ENCODE peak calls at places on chromosomes 13 and 19, in four cellular contexts. One of them, this sample, is unnamed.

GRCh38 chr13:48626077-48626449 is 27.7 kb upstream of the CYSLTR2 start:
- DNase-seq in thyroid gland: no peak
- DNase-seq in psoas muscle: no peak
- DNase-seq in stomach: no peak
- DNase-seq in this sample: no peak

GRCh38 chr13:75425216-75426009 is 56.6 kb downstream of the TBC1D4 start:
- DNase-seq in thyroid gland: no peak
- DNase-seq in psoas muscle: no peak
- DNase-seq in stomach: no peak
- DNase-seq in this sample: no peak

GRCh38 chr13:25213716-25214115 is 41.6 kb upstream of the AMER2 start:
- DNase-seq in psoas muscle: no peak
- DNase-seq in stomach: no peak
- DNase-seq in thyroid gland: no peak
- DNase-seq in this sample: no peak

GRCh38 chr19:24159707-24160106 is 72.7 kb downstream of the ZNF254 start:
- DNase-seq in psoas muscle: no peak
- DNase-seq in stomach: no peak
- DNase-seq in thyroid gland: peak; percentile 10
- DNase-seq in this sample: no peak

GRCh38 chr19:40629346-40629745 is 28.2 kb downstream of the LTBP4 start:
- DNase-seq in stomach: no peak
- DNase-seq in psoas muscle: no peak
- DNase-seq in thyroid gland: no peak
- DNase-seq in this sample: no peak

GRCh38 chr19:710767-711166 is 2.0 kb downstream of the PALM start:
- DNase-seq in psoas muscle: no peak
- DNase-seq in thyroid gland: no peak
- DNase-seq in stomach: no peak
- DNase-seq in this sample: no peak

GRCh38 chr13:37476874-37477273 is 121.7 kb downstream of the POSTN start:
- DNase-seq in stomach: no peak
- DNase-seq in thyroid gland: no peak
- DNase-seq in psoas muscle: no peak
- DNase-seq in this sample: no peak

GRCh38 chr19:35518313-35518712 is 4.9 kb upstream of the DMKN start:
- DNase-seq in thyroid gland: no peak
- DNase-seq in stomach: no peak
- DNase-seq in psoas muscle: no peak
- DNase-seq in this sample: no peak

GRCh38 chr13:29684441-29684840 is 89.0 kb upstream of the SLC7A1 start:
- DNase-seq in thyroid gland: no peak
- DNase-seq in psoas muscle: no peak
- DNase-seq in stomach: no peak
- DNase-seq in this sample: no peak

GRCh38 chr13:112803422-112803821 is 113.6 kb downstream of the ATP11A start:
- DNase-seq in psoas muscle: no peak
- DNase-seq in thyroid gland: no peak
- DNase-seq in stomach: no peak
- DNase-seq in this sample: no peak

GRCh38 chr13:112802808-112803207 is 113.0 kb downstream of the ATP11A start:
- DNase-seq in thyroid gland: no peak
- DNase-seq in stomach: no peak
- DNase-seq in psoas muscle: no peak
- DNase-seq in this sample: no peak

GRCh38 chr13:112806761-112807652 is 117.2 kb downstream of the ATP11A start:
- DNase-seq in thyroid gland: no peak
- DNase-seq in psoas muscle: no peak
- DNase-seq in stomach: no peak
- DNase-seq in this sample: no peak

GRCh38 chr13:112807653-112808376 is 118.0 kb downstream of the ATP11A start:
- DNase-seq in psoas muscle: no peak
- DNase-seq in stomach: no peak
- DNase-seq in thyroid gland: no peak
- DNase-seq in this sample: no peak

DNA sequence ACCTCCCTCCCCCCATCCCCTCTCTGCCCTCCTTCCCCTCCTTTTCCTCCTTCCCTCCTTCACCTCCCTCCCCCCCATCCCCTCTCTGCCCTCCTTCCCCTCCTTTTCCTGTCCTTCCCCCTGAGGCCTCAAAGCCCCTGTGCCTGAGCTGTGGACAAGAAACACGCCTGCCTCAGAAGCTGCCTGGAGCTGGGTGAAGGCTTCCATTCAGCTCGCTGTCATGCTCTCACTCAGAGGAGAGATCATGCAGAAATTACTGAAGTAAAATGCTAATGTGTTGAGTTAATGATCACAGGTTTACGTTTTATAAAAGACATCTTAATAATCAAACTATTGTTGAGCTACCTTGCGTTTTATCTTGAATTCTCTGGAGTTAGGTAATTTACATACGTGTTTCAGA is 114.5 kb downstream of the ATP11A start:
- DNase-seq in stomach: no peak
- DNase-seq in psoas muscle: no peak
- DNase-seq in thyroid gland: no peak
- DNase-seq in this sample: no peak
- TF ChIP-seq CTCF in stomach: no peak
- TF ChIP-seq CTCF in psoas muscle: no peak
- TF ChIP-seq CTCF in thyroid gland: no peak
- TF ChIP-seq CTCF in this sample: no peak

GRCh38 chr13:28337196-28338045 is 157.5 kb downstream of the FLT1 start:
- DNase-seq in psoas muscle: no peak
- DNase-seq in thyroid gland: no peak
- DNase-seq in stomach: no peak
- DNase-seq in this sample: no peak
- H3K4me1 ChIP-seq in psoas muscle: no peaks in the 10 kb centered on the region
- H3K4me1 ChIP-seq in thyroid gland: peaks cover 8% of the 10 kb centered on the region
- H3K4me1 ChIP-seq in stomach: peaks cover 20% of the 10 kb centered on the region
- H3K4me1 ChIP-seq in this sample: no peaks in the 10 kb centered on the region

GRCh38 chr13:45833242-45833641 is 18.3 kb downstream of the SIAH3 start:
- DNase-seq in thyroid gland: no peak
- DNase-seq in psoas muscle: no peak
- DNase-seq in stomach: no peak
- DNase-seq in this sample: no peak
- H3K27ac ChIP-seq in thyroid gland: no peak overlapping the region
- H3K27ac ChIP-seq in psoas muscle: peak overlapping the region; percentile 32
- H3K27ac ChIP-seq in stomach: no peak overlapping the region
- H3K27ac ChIP-seq in this sample: no peak overlapping the region

DNA sequence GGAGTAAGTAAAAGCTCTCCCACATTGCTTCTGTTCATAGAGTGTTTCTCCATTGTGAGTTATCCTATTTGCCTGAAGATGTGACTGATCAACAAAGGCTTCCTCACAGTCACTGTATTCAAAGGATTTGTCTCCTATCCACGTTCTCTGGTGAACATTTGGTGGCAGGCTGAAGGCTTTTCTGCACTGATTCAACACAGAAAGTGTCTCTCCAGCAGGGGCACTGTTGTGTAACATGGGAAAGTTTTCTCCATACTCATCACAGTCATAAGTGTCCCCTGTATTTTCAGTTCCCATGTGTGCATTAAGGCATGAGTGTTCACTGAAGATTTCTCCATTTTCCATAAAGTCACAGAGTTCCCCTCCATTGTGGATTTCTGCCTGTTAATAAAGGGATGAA is 17.6 kb downstream of the ZNF121 start:
- DNase-seq in thyroid gland: no peak
- DNase-seq in psoas muscle: no peak
- DNase-seq in stomach: no peak
- DNase-seq in this sample: no peak
- TF ChIP-seq CTCF in thyroid gland: no peak
- TF ChIP-seq CTCF in psoas muscle: no peak
- TF ChIP-seq CTCF in stomach: no peak
- TF ChIP-seq CTCF in this sample: no peak

GRCh38 chr19:15318241-15318691 is 14.1 kb downstream of the BRD4 start:
- DNase-seq in psoas muscle: no peak
- DNase-seq in stomach: no peak
- DNase-seq in thyroid gland: no peak
- DNase-seq in this sample: no peak

GRCh38 chr19:15323496-15324235 is 8.7 kb downstream of the BRD4 start:
- DNase-seq in psoas muscle: peak; percentile 76
- DNase-seq in stomach: peak; percentile 57
- DNase-seq in thyroid gland: peak; percentile 49
- DNase-seq in this sample: peak; percentile 70

GRCh38 chr19:15320118-15320517 is 12.2 kb downstream of the BRD4 start:
- DNase-seq in stomach: no peak
- DNase-seq in thyroid gland: no peak
- DNase-seq in psoas muscle: no peak
- DNase-seq in this sample: no peak

GRCh38 chr19:15324791-15325519 is 7.4 kb downstream of the BRD4 start:
- DNase-seq in thyroid gland: no peak
- DNase-seq in stomach: peak; percentile 63
- DNase-seq in psoas muscle: no peak
- DNase-seq in this sample: peak; percentile 47

GRCh38 chr19:15321739-15322138 is 10.6 kb downstream of the BRD4 start:
- DNase-seq in thyroid gland: no peak
- DNase-seq in stomach: no peak
- DNase-seq in psoas muscle: no peak
- DNase-seq in this sample: no peak
- H3K4me1 ChIP-seq in thyroid gland: peaks cover 82% of the 10 kb centered on the region
- H3K4me1 ChIP-seq in stomach: peaks cover 99% of the 10 kb centered on the region
- H3K4me1 ChIP-seq in psoas muscle: peaks cover 92% of the 10 kb centered on the region
- H3K4me1 ChIP-seq in this sample: peaks cover 59% of the 10 kb centered on the region

DNA sequence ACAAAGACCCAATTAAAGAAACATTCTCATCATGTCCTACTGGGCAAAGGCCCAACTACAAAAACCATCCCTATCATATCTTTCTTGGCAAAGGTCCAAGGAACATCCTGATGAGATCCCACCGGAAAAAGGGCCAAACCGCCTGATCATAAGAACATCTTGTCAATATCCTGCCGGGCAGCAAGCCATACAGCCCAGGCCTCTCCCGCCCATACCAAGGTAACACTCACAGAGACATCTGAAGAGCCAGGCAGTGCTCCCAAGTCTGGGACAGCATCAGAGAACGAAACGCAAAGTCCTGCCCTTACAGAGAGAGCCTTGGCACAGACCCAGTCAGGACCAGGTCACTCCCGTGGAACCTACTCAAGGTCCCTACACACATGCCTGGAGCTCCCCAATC is 18.5 kb upstream of the ZNF331 start:
- DNase-seq in stomach: no peak
- DNase-seq in thyroid gland: peak; percentile 10
- DNase-seq in psoas muscle: no peak
- DNase-seq in this sample: no peak
- H3K27ac ChIP-seq in stomach: no peak overlapping the region
- H3K27ac ChIP-seq in thyroid gland: no peak overlapping the region
- H3K27ac ChIP-seq in psoas muscle: peak overlapping the region; percentile 87
- H3K27ac ChIP-seq in this sample: no peak overlapping the region

DNA sequence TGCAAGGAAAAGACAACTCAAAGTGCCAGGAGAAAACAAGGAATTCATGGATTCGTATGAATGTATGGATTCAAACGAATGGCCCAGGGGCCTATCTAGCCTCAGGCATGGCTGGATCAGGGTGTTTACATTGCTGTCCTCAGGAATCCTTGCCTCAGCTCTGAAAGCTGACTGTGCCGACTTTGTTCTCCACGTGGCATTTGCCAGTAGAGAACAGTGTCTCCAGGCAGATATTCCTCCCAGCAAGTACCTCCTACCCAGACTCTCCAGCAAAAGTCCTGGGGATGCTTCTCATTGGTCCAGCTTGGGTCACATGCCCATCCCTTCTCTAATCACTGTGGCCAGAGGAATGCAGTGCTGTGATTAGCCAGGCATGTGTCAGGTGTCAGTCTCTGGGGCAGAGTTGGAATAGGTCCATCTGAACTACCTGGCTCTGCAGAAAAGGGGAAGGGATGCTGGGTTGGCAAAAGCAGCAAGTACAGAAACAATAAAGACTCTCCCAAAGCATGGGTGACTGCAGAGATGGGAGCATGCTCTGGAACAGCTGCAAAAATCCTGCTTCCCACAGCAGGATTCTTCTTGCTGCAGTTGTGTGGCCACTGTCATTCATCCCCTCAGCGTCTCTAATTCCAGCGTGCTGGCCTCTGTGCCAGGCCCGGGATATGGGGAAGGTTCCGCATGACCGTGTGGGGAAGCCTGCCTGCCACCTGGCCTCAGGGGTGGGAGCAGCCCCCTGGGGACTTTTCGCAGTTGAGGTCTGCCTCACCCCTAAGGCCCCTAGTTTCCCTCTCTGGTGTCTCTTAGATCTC is 30.0 kb downstream of the CCNE1 start:
- DNase-seq in psoas muscle: peak; percentile 19
- DNase-seq in stomach: no peak
- DNase-seq in thyroid gland: peak; percentile 38
- DNase-seq in this sample: no peak
- TF ChIP-seq CTCF in psoas muscle: no peak
- TF ChIP-seq CTCF in stomach: no peak
- TF ChIP-seq CTCF in thyroid gland: no peak
- TF ChIP-seq CTCF in this sample: no peak